ENCODE peak calls at places on chromosomes 3 and 15, in eight cellular contexts. C is HepG2, I is PC-3, B is neural progenitor cell, R is keratinocyte, E is mammary epithelial cell, T is IMR-90, K is OCI-LY7. U is an unnamed sample.

GRCh38 chr3:66162766-66163165 is 58.0 kb upstream of the SLC25A26 start:
- DNase-seq in C (no peak), R (no peak), I (no peak), B (no peak), E (no peak), K (no peak), T (no peak), U (no peak)

GRCh38 chr3:140421884-140422283 is 256.0 kb upstream of the TRIM42 start:
- DNase-seq in T (no peak), C (no peak), K (no peak), B (no peak), R (no peak), I (no peak), E (peak), U (no peak)

GRCh38 chr3:121663171-121663847 is 2.6 kb upstream of the HCLS1 start:
- DNase-seq in C (peak), I (no peak), T (no peak), E (no peak), R (no peak), K (no peak), B (no peak), U (no peak)

GRCh38 chr15:85646538-85647091 is 148.1 kb downstream of the KLHL25 start:
- DNase-seq in E (peak), K (no peak), R (no peak), T (peak), C (no peak), B (no peak), I (no peak), U (no peak)

GRCh38 chr3:183330881-183331280 is 77.8 kb downstream of the B3GNT5 start:
- DNase-seq in R (no peak), C (no peak), E (no peak), K (no peak), B (peak), I (no peak), T (no peak), U (no peak)

GRCh38 chr15:91228391-91228790 is 128.3 kb downstream of the SV2B start:
- DNase-seq in C (no peak), R (no peak), T (no peak), I (no peak), B (no peak), K (no peak), E (no peak), U (no peak)

GRCh38 chr3:131491084-131491483 is 11.7 kb downstream of the MRPL3 start:
- DNase-seq in I (no peak), E (no peak), B (no peak), T (no peak), C (no peak), R (no peak), K (no peak), U (no peak)

GRCh38 chr15:60444289-60444912 is 34.5 kb downstream of the ICE2 start:
- DNase-seq in I (peak), K (no peak), C (peak), B (no peak), E (peak), T (peak), R (no peak), U (no peak)

GRCh38 chr3:104519968-104520655 is 846.6 kb upstream of the ALCAM start:
- DNase-seq in B (no peak), K (no peak), T (no peak), I (no peak), E (no peak), R (no peak), C (no peak), U (peak)

GRCh38 chr15:39624806-39625205 is 43.9 kb downstream of the THBS1 start:
- DNase-seq in E (peak), T (peak), B (no peak), I (peak), K (no peak), C (peak), R (no peak), U (peak)

GRCh38 chr3:129344540-129345220 is 66.0 kb downstream of the HMCES start:
- DNase-seq in E (no peak), T (no peak), C (no peak), R (no peak), B (peak), I (no peak), K (no peak), U (no peak)

GRCh38 chr15:82911458-82911857 is 41.1 kb downstream of the HOMER2 start:
- DNase-seq in R (no peak), C (no peak), T (no peak), K (no peak), E (no peak), I (no peak), B (no peak), U (no peak)

GRCh38 chr3:124034016-124034808 is 42.3 kb upstream of the ROPN1 start:
- DNase-seq in E (no peak), K (no peak), I (peak), B (peak), T (no peak), R (no peak), C (no peak), U (no peak)

GRCh38 chr3:74328505-74328904 is 286.0 kb downstream of the CNTN3 start:
- DNase-seq in B (no peak), T (no peak), R (no peak), I (no peak), K (no peak), C (no peak), E (no peak), U (no peak)

GRCh38 chr15:75921732-75922703 is 18.3 kb downstream of the FBXO22 start:
- DNase-seq in B (peak), K (peak), I (peak), R (peak), E (peak), C (peak), T (peak), U (no peak)

GRCh38 chr15:49421991-49422390 is 1.1 kb upstream of the FGF7 start:
- DNase-seq in T (peak), R (no peak), B (peak), E (peak), I (peak), C (peak), K (peak), U (peak)

GRCh38 chr3:111577798-111578685 is 17.1 kb downstream of the ZBED2 start:
- DNase-seq in B (peak), C (peak), K (peak), I (peak), R (no peak), E (peak), T (peak), U (peak)

GRCh38 chr3:85360742-85361387 is 402.1 kb downstream of the CADM2 start:
- DNase-seq in I (peak), T (peak), R (no peak), E (peak), B (peak), C (peak), K (peak), U (peak)

GRCh38 chr15:62165029-62165792 is at the start of gene C2CD4B:
- DNase-seq in I (no peak), K (no peak), T (no peak), B (peak), R (no peak), C (no peak), E (peak), U (no peak)

GRCh38 chr3:11721114-11721440 is 77.4 kb upstream of the VGLL4 start:
- DNase-seq in R (no peak), B (peak), K (peak), T (no peak), E (no peak), I (no peak), C (no peak), U (no peak)

GRCh38 chr15:57993409-57993808 is 72.1 kb downstream of the ALDH1A2 start:
- DNase-seq in T (no peak), I (no peak), K (no peak), E (no peak), C (no peak), R (no peak), B (no peak), U (no peak)

GRCh38 chr15:51647128-51647562 is 24.6 kb upstream of the DMXL2 start:
- DNase-seq in T (peak), R (no peak), E (peak), C (no peak), I (peak), B (no peak), K (peak), U (no peak)

GRCh38 chr3:116302087-116302747 is 143.1 kb downstream of the LSAMP start:
- DNase-seq in R (no peak), B (no peak), T (peak), E (no peak), K (no peak), C (no peak), I (peak), U (no peak)

GRCh38 chr3:126435456-126436315 is 40.0 kb downstream of the ZXDC start:
- DNase-seq in C (no peak), R (no peak), T (no peak), B (no peak), I (no peak), K (no peak), E (no peak), U (no peak)

GRCh38 chr15:59998256-59999063 is 5.7 kb upstream of the FOXB1 start:
- DNase-seq in B (peak), K (no peak), C (no peak), R (no peak), E (no peak), I (no peak), T (no peak), U (no peak)

GRCh38 chr3:13518516-13519351 is 30.2 kb upstream of the FBLN2 start:
- DNase-seq in E (no peak), R (no peak), B (no peak), C (no peak), K (no peak), T (no peak), I (no peak), U (no peak)

GRCh38 chr3:62103531-62103930 is 269.8 kb downstream of the FEZF2 start:
- DNase-seq in B (no peak), K (no peak), T (no peak), E (no peak), I (no peak), R (no peak), C (no peak), U (peak)

GRCh38 chr15:74543583-74543982 is 2.6 kb downstream of the ARID3B start:
- DNase-seq in T (no peak), B (no peak), E (no peak), K (peak), R (no peak), I (peak), C (no peak), U (peak)

GRCh38 chr3:9947025-9947995 is 4.9 kb downstream of the PRRT3 start:
- DNase-seq in R (no peak), E (peak), C (peak), I (peak), B (peak), K (no peak), T (peak), U (no peak)

GRCh38 chr15:70432924-70433500 is 330.3 kb downstream of the UACA start:
- DNase-seq in I (no peak), C (no peak), K (no peak), E (no peak), R (no peak), B (peak), T (no peak), U (no peak)

GRCh38 chr3:126364130-126364695 is 7.0 kb upstream of the KLF15 start:
- DNase-seq in K (no peak), B (no peak), C (no peak), I (no peak), R (no peak), T (no peak), E (no peak), U (peak)

GRCh38 chr3:69120879-69121464 is 1.4 kb downstream of the LMOD3 start:
- DNase-seq in C (peak), E (peak), K (peak), B (peak), R (peak), T (peak), I (peak), U (peak)

GRCh38 chr15:67161881-67162280 is 92.6 kb downstream of the AAGAB start:
- DNase-seq in C (no peak), E (no peak), T (no peak), R (no peak), K (no peak), I (no peak), B (no peak), U (no peak)

GRCh38 chr3:148006508-148006907 is 597.3 kb downstream of the ZIC1 start:
- DNase-seq in T (peak), R (no peak), K (no peak), E (peak), B (peak), C (no peak), I (peak), U (peak)

GRCh38 chr3:31035681-31036080 is 141.2 kb upstream of the GADL1 start:
- DNase-seq in R (no peak), C (no peak), T (peak), B (no peak), E (no peak), K (no peak), I (no peak), U (no peak)

DNA sequence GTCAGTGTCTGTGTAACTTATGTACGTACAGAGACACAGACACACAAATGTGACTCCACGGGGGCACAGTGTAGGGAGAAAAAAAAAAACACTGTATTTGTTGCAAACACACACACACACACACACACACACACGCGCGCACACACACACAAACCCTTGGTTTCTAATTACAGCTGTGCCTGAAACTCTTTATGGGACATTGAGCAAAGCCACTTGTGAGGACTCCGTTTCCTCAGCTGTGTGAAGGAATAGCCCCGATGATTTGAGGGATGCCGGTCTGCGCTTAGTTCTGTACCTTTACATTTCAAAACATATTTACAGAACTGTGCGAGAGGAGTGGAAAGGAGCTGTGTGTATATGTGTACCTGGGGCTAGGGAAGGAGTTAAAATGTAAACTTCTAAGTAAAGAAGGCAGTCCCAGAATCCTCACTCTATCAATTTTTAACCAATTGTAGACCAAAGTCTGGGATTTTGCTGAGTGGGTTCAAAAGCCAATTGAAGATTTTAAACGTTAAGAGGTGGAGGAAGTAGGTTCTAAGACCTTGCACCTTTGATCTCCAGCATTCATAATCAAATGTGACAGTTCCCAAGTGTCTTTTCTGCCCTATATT is 5.3 kb upstream of the BCL6 start:
- DNase-seq in B (peak), T (peak), I (peak), R (no peak), K (peak), C (peak), E (no peak), U (no peak)
- H3K4me3 ChIP-seq in B (peak), T (peak), I (peak), R (peak), K (peak), C (peak), E (peak), U (no peak)

DNA sequence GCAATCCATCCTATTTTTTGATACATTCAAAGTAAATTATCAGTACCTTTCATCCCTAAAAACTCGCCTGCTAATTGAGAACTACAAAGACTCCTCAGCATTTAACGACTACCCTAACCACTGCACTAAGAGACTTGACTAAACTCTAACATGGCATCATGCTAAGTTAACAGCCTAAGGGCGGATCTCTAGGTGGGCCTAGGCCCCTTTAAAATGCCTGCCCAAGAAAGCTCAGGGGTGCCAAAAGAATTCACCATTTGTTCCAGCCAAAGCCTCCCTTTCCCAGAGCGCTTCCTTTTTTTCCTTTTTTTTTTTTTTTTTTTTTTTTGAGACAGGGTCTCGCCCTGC is 568 bp upstream of the NEK4 start:
- DNase-seq in R (no peak), K (no peak), E (no peak), C (no peak), I (no peak), B (no peak), T (no peak), U (no peak)
- H2AFZ ChIP-seq in R (peak), K (peak), E (peak), C (peak), I (peak), B (peak), T (peak), U (peak)

DNA sequence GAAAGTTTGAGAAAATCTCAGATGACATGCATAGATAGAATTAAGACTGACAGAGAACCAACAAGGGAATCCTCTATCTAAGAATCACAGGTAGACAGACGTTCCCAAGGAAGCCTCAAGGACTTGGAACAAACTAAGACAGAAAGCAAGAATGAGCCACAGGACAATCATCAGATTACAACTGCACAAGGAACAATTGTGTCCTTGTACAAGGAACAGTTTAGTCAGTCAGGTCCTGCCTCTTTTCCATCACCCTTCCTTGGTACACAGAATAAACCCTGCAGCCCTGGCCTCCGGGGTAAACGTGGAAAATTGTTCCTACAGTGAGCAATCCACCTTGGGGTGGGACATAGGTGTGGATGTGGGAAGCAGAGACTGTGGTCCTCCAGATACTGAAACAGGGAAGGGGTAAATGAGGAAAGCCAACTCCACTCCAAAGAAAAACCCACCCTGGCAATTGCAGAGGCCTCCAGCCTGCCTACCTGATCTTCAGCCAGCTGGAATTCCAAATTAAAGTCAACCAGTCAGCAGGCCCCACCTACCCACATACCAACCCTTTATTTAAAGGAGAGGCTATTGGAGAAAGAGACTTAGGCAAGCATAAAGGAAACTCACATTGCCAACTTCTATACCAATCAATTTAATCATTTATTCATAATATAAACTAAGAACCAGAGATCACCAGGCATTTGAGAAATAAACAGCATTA is 73.4 kb downstream of the ULK4 start:
- DNase-seq in E (peak), K (no peak), C (no peak), B (peak), I (peak), R (no peak), T (no peak), U (no peak)
- H3K4me3 ChIP-seq in E (no peak), K (no peak), C (no peak), B (no peak), I (no peak), R (no peak), T (no peak), U (no peak)

GRCh38 chr3:160616721-160617120 is 51.4 kb upstream of the KPNA4 start:
- DNase-seq in C (no peak), B (no peak), I (peak), K (no peak), T (peak), E (peak), R (peak), U (no peak)

GRCh38 chr3:160616311-160616710 is 50.9 kb upstream of the KPNA4 start:
- DNase-seq in C (no peak), K (no peak), I (no peak), R (no peak), T (peak), B (no peak), E (no peak), U (no peak)

GRCh38 chr3:160617636-160618035 is 52.3 kb upstream of the KPNA4 start:
- DNase-seq in B (peak), K (no peak), E (no peak), T (no peak), R (no peak), I (no peak), C (no peak), U (no peak)

GRCh38 chr3:160618878-160619277 is 53.5 kb upstream of the KPNA4 start:
- DNase-seq in K (no peak), I (peak), T (peak), R (no peak), C (no peak), E (no peak), B (no peak), U (no peak)

DNA sequence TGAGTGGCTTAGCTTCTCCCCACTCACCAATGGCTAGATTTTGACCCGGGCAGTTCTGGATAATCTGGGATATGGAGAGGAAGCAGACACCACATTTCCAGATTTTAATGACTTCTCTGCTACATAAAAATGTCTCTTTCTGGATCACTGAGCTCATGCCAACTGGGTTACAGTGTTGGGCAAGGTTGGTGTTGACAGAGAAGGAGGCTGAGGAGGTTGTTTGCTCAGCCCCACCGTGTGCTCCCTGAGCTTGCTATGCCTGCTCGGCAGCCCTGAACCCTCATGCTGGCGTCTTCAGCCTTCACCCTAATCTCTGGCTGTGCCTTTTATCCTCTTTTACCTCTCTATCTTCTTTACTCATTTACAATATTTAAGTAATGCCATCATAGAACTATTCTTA is 53.0 kb upstream of the KPNA4 start:
- DNase-seq in I (peak), K (no peak), B (no peak), T (no peak), R (no peak), E (no peak), C (no peak), U (no peak)
- H2AFZ ChIP-seq in I (peak), K (no peak), B (no peak), T (peak), R (no peak), E (peak), C (no peak), U (no peak)

GRCh38 chr15:36908991-36909390 is 191.4 kb downstream of the MEIS2 start:
- DNase-seq in R (no peak), K (no peak), C (no peak), I (no peak), B (no peak), E (no peak), T (no peak), U (no peak)
- H3K4me3 ChIP-seq in R (no peak), K (no peak), C (no peak), I (no peak), B (no peak), E (no peak), T (no peak), U (no peak)

GRCh38 chr3:29144807-29145206 is 136.1 kb upstream of the RBMS3 start:
- DNase-seq in I (peak), T (peak), K (no peak), C (no peak), B (peak), R (no peak), E (no peak), U (no peak)
- H2AFZ ChIP-seq in I (peak), T (no peak), K (no peak), C (no peak), B (peak), R (no peak), E (no peak), U (no peak)

GRCh38 chr15:36499751-36500389 is 79.6 kb upstream of the CDIN1 start:
- DNase-seq in T (peak), C (no peak), E (no peak), I (no peak), K (no peak), R (no peak), B (no peak), U (no peak)
- H3K4me3 ChIP-seq in T (no peak), C (no peak), E (no peak), I (no peak), K (no peak), R (no peak), B (no peak), U (no peak)

U was measured in MM.1S.